ENCODE peak calls at places on chromosomes 7 and 10, in four cellular contexts. E is neural progenitor cell, N is right lobe of liver, Y is uterus. D is an unnamed sample.

GRCh38 chr10:119237722-119238436 is 30.5 kb downstream of the GRK5 start:
- DNase-seq in E (no peak), N (no peak), Y (no peak), D (peak)

GRCh38 chr7:76403780-76404494 is 5.6 kb downstream of the SSC4D start:
- DNase-seq in E (no peak), N (no peak), Y (no peak), D (no peak)

GRCh38 chr10:6333973-6334372 is 131.2 kb downstream of the PFKFB3 start:
- DNase-seq in E (no peak), N (no peak), Y (no peak), D (no peak)

GRCh38 chr10:124323145-124323725 is 95.5 kb downstream of the OAT start:
- DNase-seq in E (no peak), N (no peak), Y (no peak), D (no peak)

GRCh38 chr10:103688451-103688850 is 166.9 kb downstream of the SH3PXD2A start:
- DNase-seq in E (no peak), N (no peak), Y (no peak), D (no peak)

GRCh38 chr10:131946321-131946751 is 35.4 kb downstream of the BNIP3 start:
- DNase-seq in E (no peak), N (no peak), Y (no peak), D (peak)

GRCh38 chr10:77836299-77836820 is 90.2 kb downstream of the DLG5 start:
- DNase-seq in E (no peak), N (peak), Y (no peak), D (peak)

GRCh38 chr7:141027043-141027442 is 12.3 kb upstream of the MRPS33 start:
- DNase-seq in E (no peak), N (no peak), Y (no peak), D (no peak)

GRCh38 chr10:96244354-96244753 is 27.0 kb downstream of the BLNK start:
- DNase-seq in E (no peak), N (no peak), Y (no peak), D (no peak)

GRCh38 chr10:114246679-114247305 is 7.7 kb downstream of the VWA2 start:
- DNase-seq in E (no peak), N (no peak), Y (no peak), D (no peak)

GRCh38 chr7:55052081-55052480 is 33.3 kb downstream of the EGFR start:
- DNase-seq in E (no peak), N (no peak), Y (no peak), D (peak)

GRCh38 chr7:123120286-123120685 is 79.5 kb downstream of the SLC13A1 start:
- DNase-seq in E (no peak), N (no peak), Y (no peak), D (peak)

GRCh38 chr10:127907411-127908105 is 655 bp downstream of the PTPRE start:
- DNase-seq in E (no peak), N (peak), Y (no peak), D (peak)

GRCh38 chr10:30705086-30705624 is 75.6 kb upstream of the LYZL2 start:
- DNase-seq in E (no peak), N (no peak), Y (no peak), D (no peak)

GRCh38 chr10:130957423-130957822 is 354.1 kb downstream of the TCERG1L start:
- DNase-seq in E (no peak), N (no peak), Y (no peak), D (no peak)

GRCh38 chr10:11345224-11346054 is 266.0 kb downstream of the USP6NL start:
- DNase-seq in E (peak), N (no peak), Y (no peak), D (peak)

GRCh38 chr10:42943025-42943818 is 133.6 kb upstream of the RET start:
- DNase-seq in E (no peak), N (no peak), Y (no peak), D (no peak)

GRCh38 chr7:116180302-116180701 is 30.0 kb upstream of the TES start:
- DNase-seq in E (peak), N (no peak), Y (no peak), D (peak)

GRCh38 chr7:141208539-141208938 is 134.7 kb downstream of the TMEM178B start:
- DNase-seq in E (no peak), N (no peak), Y (no peak), D (no peak)

GRCh38 chr10:87799860-87800259 is 18.2 kb downstream of the ATAD1 start:
- DNase-seq in E (no peak), N (no peak), Y (no peak), D (no peak)

GRCh38 chr7:112013262-112013661 is 192.9 kb downstream of the DOCK4 start:
- DNase-seq in E (no peak), N (no peak), Y (no peak), D (no peak)

GRCh38 chr10:58963101-58963534 is 213.3 kb upstream of the PHYHIPL start:
- DNase-seq in E (peak), N (no peak), Y (no peak), D (no peak)

GRCh38 chr7:141053626-141054025 is 20.2 kb upstream of the TMEM178B start:
- DNase-seq in E (no peak), N (no peak), Y (no peak), D (no peak)

GRCh38 chr7:116786791-116787443 is 75.5 kb upstream of the CAPZA2 start:
- DNase-seq in E (peak), N (no peak), Y (no peak), D (peak)

GRCh38 chr10:63257784-63258183 is 124.7 kb downstream of the NRBF2 start:
- DNase-seq in E (no peak), N (no peak), Y (no peak), D (no peak)
- TF ChIP-seq CTCF in E (no peak), N (no peak), Y (no peak), D (no peak)

GRCh38 chr7:138164804-138165203 is 88.5 kb downstream of the AKR1D1 start:
- DNase-seq in E (no peak), N (no peak), Y (no peak), D (no peak)

GRCh38 chr7:138161600-138162081 is 85.4 kb downstream of the AKR1D1 start:
- DNase-seq in E (peak), N (peak), Y (peak), D (peak)

GRCh38 chr7:138167222-138167621 is 91.0 kb downstream of the AKR1D1 start:
- DNase-seq in E (no peak), N (no peak), Y (no peak), D (peak)

GRCh38 chr7:138166681-138167080 is 90.4 kb downstream of the AKR1D1 start:
- DNase-seq in E (no peak), N (no peak), Y (no peak), D (no peak)

DNA sequence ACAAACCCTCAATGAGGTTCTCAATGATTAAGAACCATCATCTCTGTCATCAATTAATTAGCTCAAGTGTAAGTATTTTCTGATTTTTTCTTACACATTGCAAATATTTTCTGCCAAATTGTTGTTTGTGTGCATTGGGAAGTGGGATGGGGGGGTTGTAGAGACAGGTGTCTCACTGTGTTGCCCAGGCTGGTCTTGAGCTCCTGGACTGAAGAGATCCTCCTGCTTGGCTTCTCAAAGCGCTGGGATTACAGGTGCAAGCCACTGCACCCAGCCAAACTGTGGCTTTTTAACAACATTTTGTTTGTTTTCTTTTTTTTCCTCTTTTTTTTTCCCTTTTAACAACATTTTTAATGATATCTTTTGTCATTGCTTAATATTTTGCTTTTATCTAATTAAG is 87.5 kb downstream of the AKR1D1 start:
- DNase-seq in E (no peak), N (no peak), Y (no peak), D (no peak)
- TF ChIP-seq CTCF in E (no peak), N (no peak), Y (no peak), D (no peak)

DNA sequence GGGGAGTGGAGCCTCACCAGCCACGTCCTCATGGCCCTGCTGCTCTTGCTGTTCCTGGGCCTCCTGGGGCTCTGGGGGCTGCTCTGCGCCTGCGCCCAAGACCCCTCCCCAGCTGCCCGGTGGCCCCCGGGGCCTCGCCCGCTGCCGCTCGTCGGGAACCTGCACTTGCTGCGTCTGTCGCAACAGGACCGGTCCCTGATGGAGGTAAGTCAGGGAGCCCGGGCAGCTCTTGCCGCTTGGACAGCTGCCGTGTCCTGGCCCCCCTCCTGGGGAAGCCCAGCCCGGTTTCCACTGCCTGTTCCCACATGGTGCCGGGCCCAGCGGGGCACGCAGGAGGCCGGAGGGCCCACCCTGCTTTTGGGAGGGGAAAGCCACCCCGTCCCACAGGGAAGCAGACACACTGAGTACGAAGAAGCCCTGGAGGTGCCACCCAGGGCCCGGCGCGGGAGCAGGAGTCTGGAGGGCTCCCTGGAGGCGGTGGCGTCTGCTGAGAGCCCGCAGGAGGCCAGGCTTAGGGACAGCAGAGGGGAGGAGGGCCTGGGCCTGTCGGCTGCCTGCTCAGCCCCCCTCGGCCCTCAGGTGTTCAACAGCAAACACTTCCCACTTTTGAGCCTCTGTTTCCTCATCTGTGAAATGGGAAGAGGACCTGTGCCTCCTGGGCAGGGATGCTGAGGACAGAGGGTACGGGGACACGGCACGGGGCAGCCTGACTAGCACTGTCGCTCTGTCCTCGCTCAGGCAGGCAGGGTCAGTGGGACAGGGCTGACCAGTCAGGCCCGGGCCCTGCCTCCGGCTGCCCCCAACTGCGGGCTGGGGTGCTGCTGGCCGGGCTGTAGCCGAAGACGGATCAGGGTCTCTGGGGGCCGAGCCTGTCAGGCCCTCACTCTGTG is 446 bp downstream of the CYP2W1 start:
- DNase-seq in E (no peak), N (no peak), Y (no peak), D (no peak)
- TF ChIP-seq CTCF in E (no peak), N (no peak), Y (no peak), D (no peak)

GRCh38 chr7:42883950-42884349 is 27.9 kb downstream of the C7orf25 start:
- DNase-seq in E (peak), N (no peak), Y (no peak), D (peak)

GRCh38 chr7:42886866-42887509 is 24.9 kb downstream of the C7orf25 start:
- DNase-seq in E (no peak), N (no peak), Y (no peak), D (no peak)

GRCh38 chr7:42880392-42880791 is 31.5 kb downstream of the C7orf25 start:
- DNase-seq in E (no peak), N (no peak), Y (no peak), D (no peak)

DNA sequence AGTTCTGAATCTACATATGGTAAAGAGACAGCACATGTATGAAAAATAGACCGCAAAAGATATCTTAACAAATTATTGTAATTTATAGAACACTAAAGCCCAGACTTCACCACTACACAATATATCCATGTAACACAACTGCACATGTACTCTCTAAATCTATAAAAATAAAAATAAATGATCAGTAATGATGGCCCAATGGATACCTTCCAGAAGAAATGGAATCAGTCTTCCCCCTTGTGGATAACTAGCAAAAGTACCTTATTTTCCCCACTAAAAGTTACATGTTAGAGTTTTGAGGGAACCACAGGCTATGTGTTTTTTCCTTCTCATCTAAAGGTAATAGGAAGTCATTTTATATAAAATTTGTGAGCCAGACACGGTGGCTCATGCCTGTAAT is 25.7 kb downstream of the C7orf25 start:
- DNase-seq in E (no peak), N (no peak), Y (no peak), D (peak)
- TF ChIP-seq CTCF in E (peak), N (peak), Y (no peak), D (peak)

DNA sequence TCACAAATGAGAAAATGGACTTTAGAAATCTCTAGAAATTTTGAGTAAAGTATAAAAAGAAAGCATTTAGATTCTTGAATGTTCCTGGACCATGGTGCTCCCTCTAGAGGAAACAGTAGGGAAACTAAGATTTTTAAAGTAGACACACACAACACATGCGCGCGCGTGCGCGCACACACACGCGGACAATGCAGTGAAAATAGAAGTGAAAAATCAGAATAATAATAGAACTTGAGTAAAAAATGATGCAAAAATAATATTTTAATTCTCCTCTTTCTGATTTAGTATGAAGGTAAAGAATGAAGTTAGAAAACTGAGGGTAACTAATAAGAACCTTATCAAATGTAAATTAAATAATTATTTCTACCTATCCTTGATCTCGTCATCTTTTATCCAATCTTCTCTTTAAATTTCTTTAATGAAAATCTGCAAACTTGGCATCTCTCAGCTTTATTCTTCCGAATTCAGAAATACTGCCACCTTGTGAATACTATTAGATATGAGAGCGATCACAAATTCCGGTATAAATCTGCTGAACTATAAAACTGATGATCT is 117.0 kb upstream of the AMPH start:
- DNase-seq in E (peak), N (no peak), Y (peak), D (peak)
- TF ChIP-seq CTCF in E (peak), N (peak), Y (peak), D (peak)

DNA sequence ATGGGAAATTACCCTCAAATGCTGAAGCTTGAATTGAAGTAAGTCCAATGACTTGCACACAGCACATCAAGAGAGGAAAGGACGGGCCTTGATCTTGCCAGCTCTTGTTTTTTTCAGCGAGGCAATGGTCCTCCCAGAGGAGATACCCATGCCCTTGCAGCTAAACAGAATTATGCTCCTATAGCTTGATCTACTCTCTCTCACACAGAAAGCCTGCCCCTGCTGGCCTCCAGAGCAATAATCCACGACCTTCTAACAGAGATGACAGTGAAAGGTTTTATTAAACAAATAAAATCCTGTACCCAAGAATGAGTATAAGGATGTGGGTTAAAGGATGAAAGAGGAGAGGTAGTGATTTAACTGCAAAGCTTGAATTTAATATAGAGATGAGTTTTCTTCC is 268.0 kb downstream of the ADRA2A start:
- DNase-seq in E (no peak), N (no peak), Y (no peak), D (no peak)
- TF ChIP-seq CTCF in E (peak), N (peak), Y (no peak), D (no peak)

DNA sequence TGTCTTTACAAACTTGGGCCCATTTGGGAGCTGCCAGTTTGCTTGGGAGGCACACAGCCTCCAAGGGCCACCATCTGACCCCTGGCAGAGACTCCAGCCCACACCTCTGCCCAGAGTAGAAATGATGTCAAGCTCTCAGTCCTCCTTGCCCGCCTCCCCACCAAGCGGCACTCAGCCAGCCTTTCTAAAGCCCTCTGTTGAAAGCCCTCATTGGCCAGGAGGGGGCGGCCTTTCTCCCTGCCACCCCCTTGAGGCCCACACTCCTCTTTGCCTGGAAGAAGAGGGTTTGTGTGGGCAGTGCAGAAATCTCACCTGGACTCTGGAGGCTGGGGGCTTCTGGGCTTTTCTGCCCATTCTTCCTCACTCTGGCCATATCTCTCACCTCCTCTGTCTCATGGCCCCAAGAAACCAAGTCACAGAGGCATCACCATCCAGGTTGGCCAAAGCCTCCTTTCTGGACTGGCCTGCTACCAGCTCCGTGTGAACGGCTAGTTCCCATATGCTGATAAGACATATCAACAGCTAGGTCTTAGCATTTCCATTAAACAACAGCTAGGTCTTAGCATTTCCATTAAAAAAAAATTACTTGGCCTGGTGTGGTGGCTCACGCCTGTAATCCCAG is 36.1 kb downstream of the UBTD1 start:
- DNase-seq in E (peak), N (no peak), Y (no peak), D (peak)
- TF ChIP-seq CTCF in E (peak), N (peak), Y (peak), D (peak)

GRCh38 chr10:35339946-35340345 is 3.6 kb downstream of the CCNY start:
- DNase-seq in E (no peak), N (no peak), Y (no peak), D (no peak)

GRCh38 chr10:35335133-35335532 is 1.2 kb upstream of the CCNY start:
- DNase-seq in E (no peak), N (no peak), Y (no peak), D (no peak)

GRCh38 chr10:35336084-35336831 is at the start of gene CCNY:
- DNase-seq in E (peak), N (peak), Y (peak), D (peak)

GRCh38 chr10:35335718-35336083 is 608 bp upstream of the CCNY start:
- DNase-seq in E (peak), N (no peak), Y (no peak), D (no peak)

DNA sequence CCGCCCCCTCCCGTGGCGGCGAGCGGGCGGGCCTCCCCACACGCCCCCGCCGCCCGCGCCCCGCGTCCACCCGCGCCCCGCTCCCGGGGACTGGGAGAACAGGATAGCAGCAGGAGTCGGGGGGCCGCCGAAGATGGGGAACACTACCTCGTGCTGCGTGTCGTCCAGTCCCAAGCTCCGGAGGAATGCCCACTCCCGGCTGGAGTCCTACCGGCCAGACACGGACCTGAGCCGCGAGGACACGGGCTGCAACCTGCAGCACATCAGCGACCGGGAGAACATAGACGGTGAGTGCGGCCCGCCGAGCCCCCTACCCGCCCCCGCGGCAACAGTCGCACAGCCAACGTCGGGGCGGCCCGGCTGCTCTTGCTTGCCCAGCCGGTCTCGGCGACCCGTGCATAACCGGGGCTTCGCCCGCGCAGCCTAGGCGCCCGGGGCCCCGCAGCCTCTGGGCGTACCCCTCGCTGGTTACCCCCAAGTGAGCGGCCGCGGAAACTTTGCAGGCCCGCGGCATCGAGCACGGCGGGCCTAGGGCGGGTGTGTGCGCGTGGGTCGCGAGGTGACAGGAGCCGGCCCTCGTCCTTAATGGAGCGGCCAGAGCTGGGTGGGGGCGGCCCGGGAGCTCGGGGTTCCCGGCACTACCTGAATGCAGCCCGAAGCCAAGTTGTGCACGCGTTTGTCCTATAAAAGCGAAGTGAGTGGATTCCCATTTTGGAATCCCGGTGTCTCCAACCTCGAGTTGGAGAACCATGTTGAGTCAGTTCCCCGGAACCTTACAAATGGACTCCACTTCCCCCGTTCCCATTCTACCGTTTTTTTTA is 822 bp downstream of the CCNY start:
- DNase-seq in E (peak), N (peak), Y (peak), D (no peak)
- TF ChIP-seq CTCF in E (no peak), N (no peak), Y (peak), D (no peak)